ENCODE peak calls at places on chromosomes 16 and 17, in nine cellular contexts. Z is spleen, P is transverse colon, J is prostate gland, R is IMR-90, Y is A549, A is sigmoid colon, M is suprapubic skin, F is stomach. C is an unnamed sample.
A peak's percentile ranks its signal among the peaks of the same experiment; 100 is the strongest.

GRCh38 chr16:68086336-68086821 is 1.2 kb downstream of the NFATC3 start:
- DNase-seq in Z (no peak), P (no peak), J (no peak), R (peak; percentile 59), Y (peak; percentile 49), A (no peak), M (no peak), F (no peak), C (no peak)

GRCh38 chr16:8720080-8720966 is 45.9 kb downstream of the ABAT start:
- DNase-seq in Z (no peak), P (no peak), J (no peak), R (no peak), Y (no peak), A (no peak), M (no peak), F (no peak), C (no peak)

GRCh38 chr16:3259097-3259496 is 2.7 kb upstream of the MEFV start:
- DNase-seq in Z (no peak), P (peak; percentile 21), J (no peak), R (no peak), Y (no peak), A (peak; percentile 68), M (no peak), F (peak; percentile 43), C (no peak)

GRCh38 chr17:30956764-30957374 is 14.0 kb upstream of the RNF135 start:
- DNase-seq in Z (no peak), P (no peak), J (no peak), R (no peak), Y (no peak), A (no peak), M (no peak), F (no peak), C (no peak)

GRCh38 chr17:37182786-37183185 is 193.0 kb upstream of the C17orf78 start:
- DNase-seq in Z (no peak), P (no peak), J (no peak), R (peak; percentile 15), Y (no peak), A (no peak), M (no peak), F (no peak), C (no peak)

GRCh38 chr16:51095890-51096626 is 55.0 kb downstream of the SALL1 start:
- DNase-seq in Z (no peak), P (no peak), J (no peak), R (no peak), Y (no peak), A (no peak), M (no peak), F (no peak), C (no peak)

GRCh38 chr17:62085511-62086408 is 20.7 kb upstream of the MED13 start:
- DNase-seq in Z (no peak), P (no peak), J (no peak), R (peak; percentile 62), Y (no peak), A (no peak), M (no peak), F (no peak), C (no peak)

GRCh38 chr16:52439750-52440149 is 107.2 kb downstream of the TOX3 start:
- DNase-seq in Z (no peak), P (no peak), J (no peak), R (no peak), Y (no peak), A (no peak), M (no peak), F (no peak), C (no peak)

GRCh38 chr17:77772461-77772897 is 186.0 kb upstream of the TNRC6C start:
- DNase-seq in Z (peak; percentile 91), P (peak; percentile 69), J (no peak), R (peak; percentile 33), Y (peak; percentile 60), A (no peak), M (no peak), F (peak; percentile 64), C (no peak)

GRCh38 chr17:27602721-27603445 is 28.1 kb upstream of the LGALS9 start:
- DNase-seq in Z (peak; percentile 91), P (peak; percentile 86), J (peak; percentile 60), R (peak; percentile 62), Y (peak; percentile 77), A (peak; percentile 84), M (peak; percentile 81), F (peak; percentile 86), C (no peak)

GRCh38 chr16:54657058-54657708 is 273.5 kb upstream of the IRX5 start:
- DNase-seq in Z (no peak), P (no peak), J (no peak), R (no peak), Y (peak; percentile 74), A (no peak), M (no peak), F (peak; percentile 72), C (no peak)

DNA sequence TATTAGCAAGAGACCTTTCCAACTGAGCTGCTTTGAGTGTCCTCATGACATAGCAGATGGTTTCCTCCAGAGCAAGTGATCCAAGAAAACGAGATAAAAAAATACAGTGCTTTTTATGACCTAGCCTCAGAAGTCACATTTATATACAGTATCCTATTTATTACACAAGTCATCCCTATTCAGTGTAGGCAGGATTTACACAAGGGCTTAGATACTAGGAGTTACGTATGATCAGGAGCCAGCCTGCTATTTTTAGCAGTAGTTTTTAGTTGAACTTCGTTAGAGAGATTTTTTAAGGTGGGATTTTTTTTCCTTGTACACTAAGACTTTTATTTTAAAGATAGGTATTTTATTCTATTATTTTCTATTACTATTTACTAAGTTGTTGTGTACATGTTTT is 58.4 kb downstream of the PHKB start:
- DNase-seq in Z (no peak), P (no peak), J (no peak), R (no peak), Y (no peak), A (no peak), M (no peak), F (no peak), C (no peak)
- H3K4me1 ChIP-seq in Z (peaks cover 9% of the 10 kb centered on the region), P (peaks cover 5% of the 10 kb centered on the region), J (no peaks in the 10 kb centered on the region), R (no peaks in the 10 kb centered on the region), Y (peaks cover 15% of the 10 kb centered on the region), A (peaks cover 18% of the 10 kb centered on the region), M (no peaks in the 10 kb centered on the region), F (peaks cover 14% of the 10 kb centered on the region), C (peaks cover 14% of the 10 kb centered on the region)

DNA sequence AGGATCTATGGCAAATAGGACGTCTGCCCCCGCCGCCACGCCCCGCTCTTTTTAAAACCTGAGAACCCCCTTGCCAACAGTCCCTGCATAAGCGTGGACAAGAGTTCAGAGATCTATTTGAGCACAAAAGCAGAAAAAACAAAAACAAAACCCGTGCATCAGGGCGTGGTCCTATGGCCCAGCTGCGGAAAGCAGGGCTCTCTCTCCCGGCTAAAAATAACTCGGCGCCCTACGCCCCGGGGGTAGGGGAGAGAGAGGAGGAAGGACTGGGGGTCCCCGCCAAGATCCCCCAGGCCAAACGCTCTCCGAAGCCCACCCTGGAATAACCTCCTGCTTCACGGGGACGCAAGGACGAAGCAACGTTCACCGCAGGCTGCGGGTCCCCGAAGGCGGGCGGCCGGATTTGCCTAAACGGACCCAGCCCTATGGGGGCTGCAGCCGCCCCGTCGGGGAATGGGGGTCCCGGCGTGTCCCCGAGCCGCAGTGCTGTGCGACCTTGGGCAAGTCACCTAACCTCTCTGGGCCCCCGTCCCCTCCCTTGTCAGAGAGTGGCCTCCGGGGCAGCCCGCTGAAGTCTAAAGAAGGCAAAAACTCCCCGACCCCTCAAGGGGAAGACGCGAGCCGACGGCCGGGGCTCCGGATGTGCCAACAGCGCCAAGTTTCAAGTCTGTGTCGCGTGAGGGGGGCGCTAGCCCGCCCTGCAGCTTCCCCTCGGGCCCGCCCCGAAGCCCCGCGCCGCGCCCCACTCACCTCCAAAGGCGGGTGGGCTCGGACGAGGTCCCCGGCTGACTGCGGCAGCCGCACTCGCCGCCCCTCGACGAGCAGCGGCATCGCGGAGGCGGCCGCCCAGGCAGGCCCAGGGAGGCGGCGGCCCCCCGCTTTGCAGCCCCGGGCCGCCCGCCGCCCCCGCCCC is 477 bp downstream of the NTAN1 start:
- DNase-seq in Z (peak; percentile 96), P (peak; percentile 69), J (no peak), R (peak; percentile 23), Y (peak; percentile 19), A (peak; percentile 82), M (peak; percentile 82), F (no peak), C (no peak)
- TF ChIP-seq POLR2A in Z (no peak), P (peak; percentile 9), J (peak; percentile 15), R (peak; percentile 43), Y (peak; percentile 57), A (no peak), M (no peak), F (no peak), C (no peak)

DNA sequence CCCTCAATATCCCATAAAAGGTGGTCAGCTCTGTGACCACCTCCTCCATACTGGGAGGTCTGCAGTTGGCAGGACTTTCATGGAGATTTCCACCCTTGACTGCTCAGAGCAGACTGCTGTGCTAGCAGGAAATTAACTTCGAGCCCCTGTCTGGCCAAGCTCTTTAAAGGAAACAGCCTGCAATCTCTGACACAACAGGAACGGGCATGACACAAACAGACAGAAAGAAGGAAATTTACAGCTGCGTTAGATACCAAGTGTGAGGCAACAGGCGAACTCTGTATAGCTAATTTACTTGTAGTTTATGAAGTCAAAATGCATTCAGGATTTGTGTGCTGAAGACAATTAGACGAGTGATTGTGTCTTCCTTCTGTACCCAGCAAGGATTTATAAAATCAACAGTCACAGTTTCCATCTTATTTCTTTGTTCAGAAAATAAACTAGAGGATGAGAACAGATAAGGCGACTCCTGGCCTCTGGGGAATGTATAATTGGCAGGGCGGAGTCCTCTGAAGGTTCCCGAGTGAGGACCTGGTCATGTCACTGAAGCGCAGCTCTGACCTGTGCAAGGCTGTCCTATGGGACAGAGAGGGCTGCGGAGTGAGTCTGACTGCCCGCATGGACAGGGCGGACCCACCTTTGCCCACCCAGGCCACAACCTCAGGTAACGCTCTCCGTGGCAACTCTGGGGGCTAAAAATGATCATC is 16.1 kb downstream of the WIPI1 start:
- DNase-seq in Z (no peak), P (no peak), J (no peak), R (peak; percentile 7), Y (no peak), A (no peak), M (peak; percentile 53), F (no peak), C (no peak)
- TF ChIP-seq CTCF in Z (no peak), P (no peak), J (no peak), R (no peak), Y (no peak), A (no peak), M (no peak), F (no peak), C (no peak)

GRCh38 chr17:51004249-51004648 is 116.4 kb downstream of the SPAG9 start:
- DNase-seq in Z (no peak), P (no peak), J (no peak), R (no peak), Y (no peak), A (no peak), M (no peak), F (no peak), C (no peak)

GRCh38 chr17:51005768-51006167 is 114.9 kb downstream of the SPAG9 start:
- DNase-seq in Z (no peak), P (no peak), J (no peak), R (no peak), Y (no peak), A (no peak), M (no peak), F (no peak), C (no peak)

GRCh38 chr17:51000835-51001638 is 119.6 kb downstream of the SPAG9 start:
- DNase-seq in Z (no peak), P (no peak), J (peak; percentile 20), R (peak; percentile 78), Y (peak; percentile 78), A (no peak), M (no peak), F (no peak), C (no peak)

GRCh38 chr17:51012538-51012937 is 108.1 kb downstream of the SPAG9 start:
- DNase-seq in Z (no peak), P (no peak), J (no peak), R (no peak), Y (no peak), A (no peak), M (no peak), F (no peak), C (no peak)

GRCh38 chr17:51006601-51007000 is 114.1 kb downstream of the SPAG9 start:
- DNase-seq in Z (no peak), P (no peak), J (no peak), R (peak; percentile 14), Y (no peak), A (no peak), M (no peak), F (no peak), C (no peak)
- H3K4me1 ChIP-seq in Z (no peaks in the 10 kb centered on the region), P (peaks cover 5% of the 10 kb centered on the region), J (no peaks in the 10 kb centered on the region), R (no peaks in the 10 kb centered on the region), Y (no peaks in the 10 kb centered on the region), A (no peaks in the 10 kb centered on the region), M (no peaks in the 10 kb centered on the region), F (no peaks in the 10 kb centered on the region), C (no peaks in the 10 kb centered on the region)

C was measured in esophagus squamous epithelium.